ENCODE peak calls at places on chromosome 20, in eight cellular contexts. P, M, E, D, K, O, J and N are unnamed samples. For H3K79me2 and H3K36me3, the result is how much of the 10 kb centered on the place peaks cover.

GRCh38 chr20:49914310-49915117 is 815 bp downstream of the SPATA2 start:
- DNase-seq in O (peak), J (no peak), M (no peak), D (no peak), E (no peak), K (no peak), P (peak), N (peak)

GRCh38 chr20:63100926-63101699 is 94.3 kb upstream of the BHLHE23 start:
- DNase-seq in P (peak), E (no peak), M (no peak), K (no peak), O (no peak), D (no peak), J (peak), N (no peak)

GRCh38 chr20:52539891-52540290 is 348.3 kb upstream of the ZFP64 start:
- DNase-seq in D (no peak), J (no peak), K (no peak), P (no peak), E (no peak), O (no peak), M (no peak), N (no peak)

GRCh38 chr20:4855097-4855496 is 133.4 kb downstream of the PRND start:
- DNase-seq in M (no peak), J (no peak), D (no peak), K (no peak), E (no peak), O (no peak), P (no peak), N (no peak)

GRCh38 chr20:36405255-36405654 is 99.1 kb downstream of the DLGAP4 start:
- DNase-seq in P (peak), K (no peak), E (no peak), M (no peak), D (no peak), O (no peak), J (no peak), N (no peak)

GRCh38 chr20:44056010-44056698 is 130.8 kb downstream of the JPH2 start:
- DNase-seq in M (no peak), D (peak), K (no peak), O (peak), P (peak), E (peak), J (peak), N (no peak)

GRCh38 chr20:36470482-36471062 is 70.7 kb upstream of the MYL9 start:
- DNase-seq in O (no peak), P (no peak), E (no peak), D (no peak), J (no peak), M (no peak), K (no peak), N (no peak)

GRCh38 chr20:39993737-39994136 is 695.3 kb downstream of the MAFB start:
- DNase-seq in K (no peak), J (no peak), M (no peak), E (no peak), P (no peak), O (no peak), D (no peak), N (no peak)

GRCh38 chr20:14632906-14633305 is 295.5 kb upstream of the FLRT3 start:
- DNase-seq in K (no peak), D (no peak), O (no peak), P (no peak), J (no peak), E (peak), M (no peak), N (no peak)

GRCh38 chr20:62752181-62752670 is 43.6 kb downstream of the NTSR1 start:
- DNase-seq in D (no peak), P (no peak), E (no peak), J (no peak), M (no peak), O (no peak), K (no peak), N (no peak)

GRCh38 chr20:50281831-50282591 is 91.4 kb downstream of the CEBPB start:
- DNase-seq in O (no peak), E (peak), D (no peak), J (peak), K (no peak), M (no peak), P (peak), N (no peak)

GRCh38 chr20:38880952-38881735 is 45.1 kb upstream of the FAM83D start:
- DNase-seq in D (no peak), M (no peak), E (no peak), O (no peak), K (no peak), P (no peak), J (no peak), N (no peak)

GRCh38 chr20:10654630-10655029 is 19.2 kb downstream of the JAG1 start:
- DNase-seq in J (no peak), O (peak), K (no peak), D (peak), P (no peak), M (no peak), E (no peak), N (no peak)

GRCh38 chr20:61599061-61599930 is 347.2 kb downstream of the CDH4 start:
- DNase-seq in E (no peak), K (no peak), P (peak), M (no peak), J (peak), D (peak), O (no peak), N (no peak)

GRCh38 chr20:59985864-59986263 is 27.6 kb downstream of the CDH26 start:
- DNase-seq in D (no peak), J (no peak), K (no peak), M (no peak), P (no peak), O (no peak), E (no peak), N (no peak)

GRCh38 chr20:49466114-49466912 is 16.2 kb downstream of the KCNB1 start:
- DNase-seq in K (no peak), M (no peak), P (no peak), D (no peak), O (no peak), J (no peak), E (no peak), N (no peak)

GRCh38 chr20:54920491-54920890 is 445.1 kb downstream of the DOK5 start:
- DNase-seq in D (no peak), P (no peak), K (no peak), J (no peak), O (no peak), E (no peak), M (no peak), N (no peak)

GRCh38 chr20:38514947-38515346 is 42.3 kb downstream of the RALGAPB start:
- DNase-seq in P (no peak), K (no peak), M (no peak), D (peak), E (no peak), J (no peak), O (no peak), N (no peak)

GRCh38 chr20:43191946-43192847 is 2.5 kb upstream of the PTPRT start:
- DNase-seq in M (no peak), E (peak), D (peak), J (peak), K (no peak), O (no peak), P (peak), N (no peak)

GRCh38 chr20:24303393-24303792 is 166.0 kb upstream of the SYNDIG1 start:
- DNase-seq in J (no peak), P (peak), E (no peak), O (no peak), M (no peak), D (no peak), K (no peak), N (no peak)

GRCh38 chr20:36153754-36154695 is 515 bp upstream of the EPB41L1 start:
- DNase-seq in J (peak), K (peak), M (no peak), O (peak), D (peak), E (peak), P (peak), N (peak)

GRCh38 chr20:43220612-43221011 is 30.9 kb upstream of the PTPRT start:
- DNase-seq in J (no peak), E (no peak), D (no peak), O (no peak), P (no peak), K (peak), M (no peak), N (no peak)

GRCh38 chr20:62409935-62410741 is 3.1 kb upstream of the CABLES2 start:
- DNase-seq in O (peak), E (peak), M (no peak), D (peak), P (peak), J (peak), K (no peak), N (peak)

GRCh38 chr20:51494241-51495110 is 48.0 kb downstream of the NFATC2 start:
- DNase-seq in J (no peak), O (no peak), D (no peak), K (no peak), M (no peak), P (peak), E (no peak), N (no peak)

GRCh38 chr20:50335105-50335504 is 144.5 kb downstream of the CEBPB start:
- DNase-seq in D (peak), E (peak), O (peak), M (no peak), K (peak), P (no peak), J (no peak), N (peak)

GRCh38 chr20:51736947-51737346 is 31.2 kb downstream of the ATP9A start:
- DNase-seq in D (no peak), K (no peak), M (no peak), J (no peak), E (no peak), O (no peak), P (no peak), N (no peak)

GRCh38 chr20:63821824-63822223 is 9.2 kb downstream of the ZBTB46 start:
- DNase-seq in J (no peak), M (no peak), O (no peak), P (no peak), D (no peak), E (no peak), K (no peak), N (no peak)

GRCh38 chr20:45090481-45090880 is 10.4 kb downstream of the KCNS1 start:
- DNase-seq in M (no peak), E (no peak), D (no peak), K (peak), O (no peak), P (peak), J (no peak), N (peak)

GRCh38 chr20:23225407-23226060 is 125.1 kb upstream of the NXT1 start:
- DNase-seq in K (peak), J (no peak), M (no peak), P (peak), E (no peak), O (no peak), D (no peak), N (peak)

GRCh38 chr20:59745201-59745600 is 140.9 kb downstream of the PHACTR3 start:
- DNase-seq in K (no peak), D (no peak), E (no peak), M (no peak), P (no peak), O (no peak), J (no peak), N (no peak)

GRCh38 chr20:11261533-11262000 is 587.8 kb upstream of the JAG1 start:
- DNase-seq in P (peak), M (no peak), D (no peak), J (no peak), E (no peak), O (no peak), K (peak), N (peak)

GRCh38 chr20:50928469-50928868 is 2.8 kb downstream of the ADNP start:
- DNase-seq in E (no peak), K (no peak), O (no peak), M (no peak), J (no peak), D (no peak), P (no peak), N (no peak)

GRCh38 chr20:63775096-63775978 is 35.8 kb downstream of the SLC2A4RG start:
- DNase-seq in J (peak), K (peak), P (peak), M (no peak), D (peak), O (peak), E (no peak), N (peak)

GRCh38 chr20:45998761-45999160 is 9.9 kb upstream of the MMP9 start:
- DNase-seq in E (no peak), M (no peak), K (no peak), P (no peak), J (no peak), O (no peak), D (no peak), N (no peak)

GRCh38 chr20:50919567-50919966 is 11.7 kb downstream of the ADNP start:
- DNase-seq in P (no peak), M (peak), D (no peak), J (no peak), K (peak), O (no peak), E (no peak), N (peak)

GRCh38 chr20:36688630-36689029 is 42.6 kb upstream of the SLA2 start:
- DNase-seq in P (no peak), K (no peak), J (no peak), O (no peak), M (no peak), E (no peak), D (no peak), N (no peak)

GRCh38 chr20:11852189-11852588 is 65.5 kb upstream of the BTBD3 start:
- DNase-seq in K (no peak), E (no peak), J (no peak), D (no peak), M (no peak), P (no peak), O (no peak), N (no peak)

GRCh38 chr20:19815553-19815991 is 57.5 kb downstream of the RIN2 start:
- DNase-seq in K (peak), O (peak), D (no peak), J (no peak), E (peak), P (peak), M (peak), N (peak)

GRCh38 chr20:15854871-15855270 is 718.4 kb downstream of the KIF16B start:
- DNase-seq in P (no peak), O (no peak), K (no peak), E (no peak), M (no peak), J (no peak), D (no peak), N (no peak)

DNA sequence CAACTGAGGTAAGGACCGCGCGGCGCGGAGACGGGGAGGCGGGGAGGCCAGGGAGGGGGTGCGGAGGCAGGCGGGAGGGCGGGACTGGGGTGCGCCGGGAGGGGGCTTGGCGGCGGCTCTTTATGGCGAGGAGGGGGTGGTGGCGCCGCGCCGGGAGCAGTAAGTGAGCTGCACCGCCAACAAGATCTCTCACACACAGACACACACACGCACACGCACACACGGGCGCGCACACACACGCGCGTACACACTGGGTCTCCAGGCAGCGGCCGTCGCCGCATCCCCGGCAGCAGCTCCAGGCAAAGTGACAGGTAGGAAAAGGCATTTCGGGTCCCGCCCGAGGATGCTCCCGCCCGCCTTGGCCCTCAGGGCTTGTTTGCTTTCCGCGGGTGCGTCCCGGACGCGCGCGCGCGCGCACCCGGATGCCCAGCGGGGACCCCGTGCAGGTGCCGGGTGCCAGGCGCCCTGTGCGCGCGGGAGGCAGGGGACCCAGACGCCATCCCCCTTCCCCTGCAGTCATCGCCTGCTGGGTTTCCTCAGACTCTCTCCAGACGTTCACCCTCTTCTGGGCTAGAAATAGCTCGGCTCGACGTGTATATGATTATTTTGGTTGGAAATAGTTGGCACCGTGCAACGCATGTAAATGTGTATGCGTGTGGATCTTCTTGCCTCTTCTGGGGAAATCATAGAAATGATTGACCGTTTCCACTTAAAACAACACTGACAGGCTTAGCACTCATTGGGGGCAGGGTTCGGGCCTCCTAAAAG is at the start of gene PLCB4:
- DNase-seq in O (peak), J (peak), D (peak), K (peak), P (peak), E (no peak), M (no peak), N (peak)
- H3K79me2 ChIP-seq in O (under half), J (under half), D (under half), K (under half), P (half or more), E (under half), M (under half), N (under half)

DNA sequence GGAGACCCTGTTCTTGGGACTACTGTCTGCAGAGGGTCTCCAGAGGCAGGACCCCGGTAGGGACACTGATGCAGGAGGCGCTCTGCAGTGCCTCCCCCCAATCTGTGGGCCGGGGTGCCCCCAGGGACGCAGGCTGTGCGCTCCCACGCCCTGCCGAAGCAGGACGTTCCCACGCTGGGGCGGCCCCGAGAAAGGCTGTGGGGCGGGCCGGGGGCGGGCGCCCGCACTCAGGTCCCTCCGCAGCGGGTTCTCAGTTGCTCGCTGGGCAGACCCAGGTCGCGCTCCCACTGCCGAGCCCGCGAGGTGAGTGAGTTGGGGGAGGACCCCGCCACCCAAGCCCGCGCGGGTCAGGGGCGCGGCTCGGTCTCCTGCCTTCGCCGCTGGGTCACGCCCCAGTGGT is at the start of gene COX4I2:
- DNase-seq in P (no peak), K (no peak), O (no peak), E (no peak), M (no peak), D (peak), J (peak), N (no peak)
- H3K4me3 ChIP-seq in P (no peak), K (no peak), O (no peak), E (peak), M (no peak), D (no peak), J (no peak), N (no peak)

DNA sequence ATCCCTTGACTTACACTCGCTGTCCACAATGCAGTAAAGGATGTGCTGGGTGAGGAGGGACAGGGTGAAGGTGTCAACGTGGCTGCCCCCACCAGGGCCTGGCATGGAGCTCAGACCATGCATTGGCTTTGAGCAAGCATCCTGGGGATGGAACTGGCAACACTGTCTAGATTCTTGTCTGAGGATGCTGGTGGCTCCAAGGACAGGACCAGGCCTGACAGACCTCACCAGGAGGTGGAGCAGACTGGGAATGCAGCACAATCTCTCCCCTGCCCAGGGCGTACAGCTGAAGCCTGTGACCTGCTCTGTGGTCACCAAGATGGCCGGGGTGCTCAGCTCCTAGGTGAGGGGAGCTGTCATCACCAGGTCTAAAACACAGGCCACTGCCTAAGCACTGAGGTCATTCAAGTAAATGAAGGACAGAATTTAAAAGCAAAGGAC is 50.9 kb downstream of the MYH7B start:
- DNase-seq in M (no peak), J (no peak), P (peak), O (no peak), E (no peak), D (peak), K (no peak), N (no peak)
- H3K36me3 ChIP-seq in M (half or more), J (half or more), P (half or more), O (half or more), E (half or more), D (half or more), K (under half), N (half or more)

GRCh38 chr20:17598013-17598550 is 28.2 kb downstream of the DSTN start:
- DNase-seq in D (no peak), M (no peak), J (no peak), K (no peak), O (no peak), P (no peak), E (no peak), N (no peak)
- H3K79me2 ChIP-seq in D (half or more), M (half or more), J (under half), K (half or more), O (half or more), P (half or more), E (under half), N (half or more)

DNA sequence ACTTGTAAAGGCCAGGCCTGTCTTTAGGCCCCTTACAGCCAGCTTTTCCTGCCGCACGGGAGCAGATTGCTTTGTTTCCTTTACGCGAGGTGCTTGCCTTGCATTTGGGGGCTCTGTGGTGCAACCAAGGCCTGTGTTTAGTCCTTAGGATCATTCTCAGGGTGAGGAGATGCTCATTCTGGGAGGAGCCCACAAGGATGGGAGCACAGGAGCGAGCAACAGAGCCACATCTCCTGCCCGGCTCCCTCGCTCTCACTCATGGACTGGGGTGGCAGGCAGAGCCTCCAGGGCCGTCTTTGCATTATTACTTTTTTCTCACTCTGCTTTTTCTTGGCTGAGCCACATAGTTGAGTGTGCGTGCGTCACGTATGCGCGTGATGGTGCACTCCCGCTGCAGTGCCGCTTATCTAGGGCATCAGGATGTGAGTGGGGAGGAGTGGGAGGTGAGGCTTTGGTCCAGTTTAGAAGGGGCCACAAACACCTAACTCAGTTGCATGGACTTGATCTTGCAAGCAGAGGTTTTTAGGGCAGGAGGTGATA is 19.1 kb downstream of the DYNLRB1 start:
- DNase-seq in K (no peak), J (no peak), M (no peak), O (no peak), P (no peak), D (no peak), E (no peak), N (no peak)
- H3K4me3 ChIP-seq in K (no peak), J (no peak), M (no peak), O (no peak), P (no peak), D (no peak), E (no peak), N (no peak)

DNA sequence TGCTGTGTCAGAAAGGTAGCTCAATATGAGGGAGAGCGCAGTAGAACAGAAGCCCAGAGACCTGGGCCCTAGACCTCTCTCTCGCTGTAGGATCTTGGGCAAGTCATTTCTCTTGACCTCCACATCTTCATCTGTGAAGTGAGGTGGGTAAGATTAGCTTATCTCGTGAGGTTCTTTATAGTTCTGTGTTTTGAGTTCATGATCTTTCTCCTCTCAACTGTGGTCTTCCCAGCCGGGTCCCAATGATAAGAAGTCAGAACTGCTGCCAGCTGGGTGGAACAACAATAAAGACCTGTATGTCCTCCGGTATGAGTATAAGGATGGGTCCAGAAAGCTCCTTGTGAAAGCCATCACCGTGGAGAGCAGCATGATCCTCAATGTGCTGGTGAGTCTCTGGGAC is 6.9 kb downstream of the PSMF1 start:
- DNase-seq in J (no peak), D (no peak), M (no peak), K (no peak), O (no peak), E (no peak), P (no peak), N (no peak)
- H3K36me3 ChIP-seq in J (under half), D (half or more), M (under half), K (under half), O (under half), E (half or more), P (under half), N (under half)